ENCODE peak calls at places on chromosomes 12 and 14, in five cellular contexts. Y is astrocyte of the spinal cord, O is NCI-H345, N is esophagus squamous epithelium, A is IMR-90. J is an unnamed sample.
A peak's percentile ranks its signal among the peaks of the same experiment; 100 is the strongest.

GRCh38 chr14:103904493-103905107 is 23.7 kb upstream of the TDRD9 start:
- DNase-seq in Y (no peak), O (no peak), N (no peak), A (peak; percentile 15), J (no peak)

GRCh38 chr12:77772606-77773298 is 57.9 kb upstream of the NAV3 start:
- DNase-seq in Y (no peak), O (no peak), N (no peak), A (no peak), J (no peak)

GRCh38 chr12:25254271-25254880 is 3.6 kb upstream of the KRAS start:
- DNase-seq in Y (no peak), O (no peak), N (no peak), A (peak; percentile 44), J (no peak)

GRCh38 chr14:51595831-51596472 is 55.8 kb upstream of the FRMD6 start:
- DNase-seq in Y (no peak), O (no peak), N (no peak), A (no peak), J (no peak)

GRCh38 chr14:95774265-95775160 is 60.6 kb upstream of the TCL1A start:
- DNase-seq in Y (peak; percentile 14), O (peak; percentile 58), N (no peak), A (peak; percentile 44), J (peak; percentile 17)

GRCh38 chr14:66746316-66747006 is 238.5 kb downstream of the GPHN start:
- DNase-seq in Y (peak; percentile 57), O (peak; percentile 1), N (no peak), A (peak; percentile 58), J (peak; percentile 36)

GRCh38 chr12:9039397-9039977 is 50.1 kb downstream of the KLRG1 start:
- DNase-seq in Y (peak; percentile 44), O (peak; percentile 65), N (no peak), A (peak; percentile 40), J (peak; percentile 68)

GRCh38 chr12:95998611-95999300 is 2.6 kb upstream of the HAL start:
- DNase-seq in Y (peak; percentile 61), O (peak; percentile 38), N (no peak), A (peak; percentile 61), J (peak; percentile 59)

GRCh38 chr12:61367281-61367785 is 892.9 kb upstream of the USP15 start:
- DNase-seq in Y (no peak), O (no peak), N (no peak), A (no peak), J (peak; percentile 14)

J was measured in H4.